ENCODE peak calls at places on chromosomes 4 and X, in four cellular contexts. K is IMR-90, O is GM12878, P is K562. C is an unnamed sample. For H3K4me1, the result is how much of the 10 kb centered on the place peaks cover.

GRCh38 chr4:5045099-5045498 is 6.2 kb upstream of the STK32B start:
- DNase-seq in K (no peak), O (no peak), P (no peak), C (no peak)

GRCh38 chrX:48711162-48711928 is 14.8 kb downstream of the SUV39H1 start:
- DNase-seq in K (no peak), O (no peak), P (no peak), C (no peak)

GRCh38 chr4:47876784-47877183 is 37.6 kb downstream of the NFXL1 start:
- DNase-seq in K (no peak), O (no peak), P (no peak), C (no peak)

GRCh38 chrX:71859637-71860036 is 51.0 kb upstream of the NHSL2 start:
- DNase-seq in K (peak), O (no peak), P (no peak), C (no peak)

GRCh38 chr4:42397256-42397634 is at the start of gene SHISA3:
- DNase-seq in K (no peak), O (no peak), P (no peak), C (peak)

GRCh38 chrX:39204945-39205344 is 403.7 kb downstream of the MID1IP1 start:
- DNase-seq in K (no peak), O (no peak), P (no peak), C (no peak)

GRCh38 chr4:74365761-74366160 is 816 bp downstream of the EREG start:
- DNase-seq in K (no peak), O (no peak), P (no peak), C (peak)

GRCh38 chrX:154123241-154124219 is 20.5 kb upstream of the OPN1LW start:
- DNase-seq in K (no peak), O (no peak), P (peak), C (peak)

GRCh38 chrX:52082578-52082977 is 13.6 kb upstream of the MAGED4B start:
- DNase-seq in K (no peak), O (no peak), P (no peak), C (no peak)

GRCh38 chrX:16112428-16112827 is 10.9 kb upstream of the GRPR start:
- DNase-seq in K (no peak), O (no peak), P (no peak), C (no peak)

GRCh38 chrX:74449937-74450330 is 28.6 kb downstream of the SLC16A2 start:
- DNase-seq in K (peak), O (no peak), P (no peak), C (no peak)

GRCh38 chrX:69298466-69299140 is 133.3 kb upstream of the PJA1 start:
- DNase-seq in K (peak), O (no peak), P (no peak), C (no peak)

GRCh38 chr4:24557036-24558022 is 27.0 kb downstream of the DHX15 start:
- DNase-seq in K (peak), O (no peak), P (no peak), C (no peak)

GRCh38 chrX:142089193-142089592 is 115.9 kb downstream of the MAGEC2 start:
- DNase-seq in K (peak), O (no peak), P (no peak), C (peak)

GRCh38 chrX:67922950-67923349 is 379.1 kb downstream of the AR start:
- DNase-seq in K (no peak), O (no peak), P (no peak), C (no peak)

GRCh38 chr4:113276448-113277158 is 227.2 kb downstream of the ANK2 start:
- DNase-seq in K (no peak), O (no peak), P (no peak), C (no peak)

GRCh38 chr4:148574066-148574465 is 131.9 kb upstream of the NR3C2 start:
- DNase-seq in K (no peak), O (no peak), P (no peak), C (no peak)

GRCh38 chr4:25215506-25215905 is 18.3 kb upstream of the PI4K2B start:
- DNase-seq in K (no peak), O (no peak), P (no peak), C (no peak)

GRCh38 chr4:47612116-47613023 is 127.3 kb downstream of the ATP10D start:
- DNase-seq in K (peak), O (no peak), P (no peak), C (no peak)

GRCh38 chrX:20361890-20362262 is 95.2 kb upstream of the RPS6KA3 start:
- DNase-seq in K (peak), O (no peak), P (no peak), C (no peak)

GRCh38 chr4:140156529-140157171 is 2.7 kb upstream of the MAML3 start:
- DNase-seq in K (no peak), O (peak), P (no peak), C (no peak)

GRCh38 chr4:16450724-16451123 is 224.5 kb upstream of the TAPT1 start:
- DNase-seq in K (no peak), O (no peak), P (no peak), C (peak)

GRCh38 chr4:150219841-150220240 is 141.6 kb downstream of the DCLK2 start:
- DNase-seq in K (peak), O (no peak), P (no peak), C (no peak)

GRCh38 chr4:189121336-189121735 is 819.3 kb upstream of the FRG1 start:
- DNase-seq in K (no peak), O (no peak), P (no peak), C (no peak)

GRCh38 chr4:149781150-149781549 is 34.5 kb downstream of the IQCM start:
- DNase-seq in K (peak), O (no peak), P (no peak), C (no peak)

GRCh38 chr4:98260047-98260578 is 1.1 kb upstream of the RAP1GDS1 start:
- DNase-seq in K (peak), O (no peak), P (peak), C (peak)

GRCh38 chr4:121070696-121071639 is 1.4 kb downstream of the NDNF start:
- DNase-seq in K (no peak), O (no peak), P (no peak), C (peak)

GRCh38 chrX:118973389-118974087 is 880 bp upstream of the LONRF3 start:
- DNase-seq in K (no peak), O (no peak), P (no peak), C (peak)

GRCh38 chr4:94365304-94365703 is 22.7 kb upstream of the HPGDS start:
- DNase-seq in K (peak), O (no peak), P (no peak), C (no peak)

GRCh38 chrX:95754411-95754810 is 930.2 kb upstream of the DIAPH2 start:
- DNase-seq in K (no peak), O (no peak), P (no peak), C (no peak)

GRCh38 chr4:61277785-61278184 is 77.7 kb downstream of the ADGRL3 start:
- DNase-seq in K (no peak), O (no peak), P (no peak), C (no peak)

GRCh38 chr4:89509708-89510269 is 202.2 kb upstream of the GPRIN3 start:
- DNase-seq in K (peak), O (peak), P (no peak), C (no peak)

GRCh38 chrX:150324035-150324728 is 38.9 kb upstream of the MAMLD1 start:
- DNase-seq in K (peak), O (no peak), P (no peak), C (no peak)

GRCh38 chr4:138835833-138836521 is 179.6 kb upstream of the NOCT start:
- DNase-seq in K (peak), O (no peak), P (peak), C (peak)

GRCh38 chr4:18366762-18367358 is 345.3 kb upstream of the LCORL start:
- DNase-seq in K (peak), O (peak), P (no peak), C (peak)

GRCh38 chrX:10833299-10834169 is 213.1 kb upstream of the MID1 start:
- DNase-seq in K (no peak), O (no peak), P (no peak), C (no peak)

GRCh38 chr4:111650553-111651183 is 494.6 kb upstream of the FAM241A start:
- DNase-seq in K (no peak), O (no peak), P (no peak), C (no peak)

GRCh38 chrX:45422216-45422925 is 221.7 kb upstream of the DIPK2B start:
- DNase-seq in K (no peak), O (no peak), P (no peak), C (no peak)

GRCh38 chr4:146520894-146521542 is 722 bp downstream of the SLC10A7 start:
- DNase-seq in K (peak), O (peak), P (peak), C (peak)

DNA sequence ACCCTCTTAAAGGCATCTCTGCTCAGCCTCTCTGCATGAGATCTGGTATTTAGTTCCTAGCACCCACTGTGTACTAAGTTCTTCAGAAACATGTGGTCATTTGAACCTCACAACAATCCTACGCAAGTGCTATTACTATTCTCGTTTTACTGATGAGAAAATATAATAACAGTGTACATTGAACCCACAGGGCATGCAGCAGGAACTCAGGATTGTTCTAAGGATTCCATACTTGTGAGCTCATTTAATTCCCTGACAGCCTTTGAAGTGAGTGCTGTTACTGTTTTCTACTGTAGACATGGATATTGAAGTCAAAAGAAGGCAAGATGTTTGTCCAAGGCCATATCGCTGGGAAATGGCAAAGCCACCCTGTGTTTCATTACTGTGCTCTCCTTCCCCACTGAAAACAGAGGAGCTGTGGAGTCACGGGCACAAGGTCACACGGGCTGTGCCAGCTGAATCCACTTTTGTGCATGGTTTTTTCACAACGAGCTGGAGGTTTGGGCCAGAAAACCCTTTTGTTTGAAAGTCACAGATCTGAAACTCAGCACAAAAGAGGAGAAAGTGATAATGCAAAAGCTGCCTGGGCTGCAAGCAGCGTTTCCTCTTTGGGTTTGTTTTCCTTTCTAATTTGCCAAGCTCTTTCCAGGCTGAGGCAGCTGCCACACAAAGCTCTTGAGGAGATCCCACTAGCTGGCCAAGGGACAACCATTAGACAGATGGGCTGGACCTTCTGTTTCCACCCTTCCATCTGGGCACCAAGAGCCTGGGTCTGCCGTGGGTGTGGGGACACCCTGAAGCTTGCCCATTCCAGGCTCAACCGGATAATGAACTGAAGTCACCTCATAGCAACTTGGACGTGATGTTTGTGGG is 194.9 kb upstream of the C1QTNF7 start:
- DNase-seq in K (peak), O (no peak), P (no peak), C (no peak)
- TF ChIP-seq MXI1 in K (no peak), O (no peak), P (no peak), C (no peak)

DNA sequence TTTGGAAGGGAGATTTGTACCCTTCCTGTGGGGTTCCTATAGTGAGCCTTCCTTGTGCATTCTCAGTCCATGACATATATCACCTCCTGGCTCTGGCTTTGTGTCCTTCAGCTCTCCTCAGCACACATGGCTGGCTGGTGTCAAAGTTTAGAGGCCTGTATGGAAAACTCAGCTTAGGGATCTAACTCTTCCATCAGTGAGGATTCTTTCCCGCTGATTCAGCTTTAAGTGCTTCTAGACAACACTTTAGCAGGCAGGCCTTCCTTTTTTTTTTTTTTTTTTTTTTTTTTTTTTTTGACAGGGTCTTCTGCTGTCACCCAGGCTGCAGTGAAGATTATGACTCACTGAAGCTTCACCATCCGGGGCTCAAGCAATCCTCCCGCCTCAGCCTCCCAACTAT is 84.2 kb downstream of the NPNT start:
- DNase-seq in K (no peak), O (no peak), P (no peak), C (no peak)
- TF ChIP-seq RCOR1 in K (no peak), O (no peak), P (no peak), C (no peak)

DNA sequence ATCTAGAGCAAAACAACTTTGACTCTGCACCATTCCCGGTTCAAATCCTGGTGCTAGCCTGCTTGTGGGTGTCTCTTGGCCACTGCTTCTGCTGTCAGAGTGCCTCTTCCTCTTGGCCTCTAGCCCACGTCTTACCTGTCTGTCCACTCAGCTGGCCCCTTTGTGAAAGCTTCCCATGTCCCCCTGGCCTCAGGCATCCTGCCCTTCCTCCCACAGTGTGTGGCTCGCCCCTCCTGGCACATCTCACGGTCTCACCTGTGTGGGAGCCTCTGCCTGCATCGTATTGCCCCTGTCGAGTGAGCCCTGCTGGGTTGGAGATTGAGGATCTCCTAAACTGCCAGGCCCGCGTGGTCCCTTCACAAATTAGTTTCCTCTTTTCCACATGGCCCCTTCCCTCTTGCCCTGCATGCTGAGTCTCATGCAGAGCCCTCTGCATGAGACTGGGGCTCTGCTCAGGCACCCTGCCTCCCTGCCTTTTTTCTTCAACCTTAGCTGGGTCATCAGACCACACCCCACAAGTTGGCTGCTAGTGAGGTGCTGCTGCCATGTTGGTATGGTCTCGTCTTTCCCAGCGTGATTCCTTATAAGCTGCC is 53.7 kb upstream of the TADA2B start:
- DNase-seq in K (no peak), O (no peak), P (no peak), C (no peak)
- H3K4me1 ChIP-seq in K (under half), O (under half), P (under half), C (under half)

DNA sequence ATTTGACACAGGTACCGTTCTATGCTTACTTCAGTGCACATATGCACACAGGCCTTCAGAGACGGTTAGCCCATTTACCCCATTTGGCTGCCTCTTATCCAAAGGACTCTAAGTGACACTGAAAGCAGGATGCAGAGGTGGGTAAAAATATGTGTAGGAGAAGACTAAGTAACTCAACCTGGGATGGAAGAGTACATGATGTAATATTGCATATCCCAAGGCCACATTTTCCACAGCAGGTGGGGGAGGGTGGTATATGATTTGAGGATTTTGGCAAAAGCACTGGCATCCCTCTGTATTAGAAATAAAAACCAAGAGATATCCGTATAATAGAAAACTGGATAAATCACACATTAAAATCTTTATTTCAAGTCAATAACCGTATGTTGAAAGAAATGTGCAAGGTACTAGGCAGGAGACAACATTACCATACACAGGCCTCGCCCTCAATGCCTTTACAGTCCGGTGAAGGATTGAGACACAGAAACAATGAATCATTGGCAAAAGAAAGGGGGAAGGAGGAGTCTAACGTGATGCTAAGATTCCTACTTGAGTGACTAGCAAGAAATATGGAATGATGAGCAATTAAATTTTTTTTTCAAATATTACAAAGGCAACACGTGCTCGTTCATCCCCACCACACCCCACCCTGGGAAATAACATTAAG is 161.0 kb upstream of the RASGEF1B start:
- DNase-seq in K (no peak), O (no peak), P (no peak), C (no peak)
- TF ChIP-seq MXI1 in K (no peak), O (no peak), P (no peak), C (no peak)

DNA sequence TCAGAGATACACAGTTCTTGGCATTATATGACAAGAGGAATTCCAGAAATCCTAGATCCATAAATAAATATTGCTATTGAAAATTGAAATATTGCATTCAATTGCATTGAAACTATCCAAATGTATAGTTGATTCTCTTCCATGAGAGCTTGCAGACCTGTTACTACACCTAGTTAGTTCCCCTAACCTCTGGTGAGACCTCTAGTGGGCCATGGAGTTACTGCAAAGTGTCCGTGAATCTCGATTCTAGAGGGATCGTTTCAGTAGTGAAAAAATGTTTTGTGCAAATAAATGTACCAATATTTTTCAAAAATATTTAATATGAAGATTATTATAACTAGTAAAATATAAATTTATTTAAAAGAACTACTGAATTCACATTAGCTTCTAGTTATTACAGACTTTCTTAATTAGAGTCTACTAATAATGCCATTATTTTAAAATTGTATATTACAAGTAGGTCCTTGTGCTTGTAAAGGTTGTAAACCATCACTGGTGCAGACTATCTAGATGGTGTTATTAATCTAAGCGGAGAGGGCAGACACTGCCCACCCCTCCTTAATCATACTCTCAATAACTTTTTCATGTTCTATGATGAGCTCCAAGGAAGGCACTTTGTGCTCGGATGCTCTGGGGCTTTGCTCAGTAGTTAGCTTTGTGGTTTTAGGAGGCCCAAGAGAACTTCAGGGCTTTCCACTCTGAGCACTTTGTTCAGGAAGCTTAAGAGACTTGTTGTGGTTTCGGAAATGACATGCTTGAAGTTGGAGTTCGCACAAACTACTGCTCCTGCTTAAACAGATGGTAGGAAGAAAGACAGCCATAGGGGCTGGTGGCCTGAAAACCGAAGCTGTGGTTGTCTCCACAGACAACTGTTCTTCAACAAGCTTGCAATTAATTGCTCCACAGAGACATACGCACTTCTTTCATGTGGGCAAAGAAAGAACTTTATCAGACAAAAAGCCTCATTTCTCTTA is 42.8 kb downstream of the IL21 start:
- DNase-seq in K (peak), O (no peak), P (peak), C (peak)
- TF ChIP-seq RCOR1 in K (no peak), O (no peak), P (no peak), C (no peak)

DNA sequence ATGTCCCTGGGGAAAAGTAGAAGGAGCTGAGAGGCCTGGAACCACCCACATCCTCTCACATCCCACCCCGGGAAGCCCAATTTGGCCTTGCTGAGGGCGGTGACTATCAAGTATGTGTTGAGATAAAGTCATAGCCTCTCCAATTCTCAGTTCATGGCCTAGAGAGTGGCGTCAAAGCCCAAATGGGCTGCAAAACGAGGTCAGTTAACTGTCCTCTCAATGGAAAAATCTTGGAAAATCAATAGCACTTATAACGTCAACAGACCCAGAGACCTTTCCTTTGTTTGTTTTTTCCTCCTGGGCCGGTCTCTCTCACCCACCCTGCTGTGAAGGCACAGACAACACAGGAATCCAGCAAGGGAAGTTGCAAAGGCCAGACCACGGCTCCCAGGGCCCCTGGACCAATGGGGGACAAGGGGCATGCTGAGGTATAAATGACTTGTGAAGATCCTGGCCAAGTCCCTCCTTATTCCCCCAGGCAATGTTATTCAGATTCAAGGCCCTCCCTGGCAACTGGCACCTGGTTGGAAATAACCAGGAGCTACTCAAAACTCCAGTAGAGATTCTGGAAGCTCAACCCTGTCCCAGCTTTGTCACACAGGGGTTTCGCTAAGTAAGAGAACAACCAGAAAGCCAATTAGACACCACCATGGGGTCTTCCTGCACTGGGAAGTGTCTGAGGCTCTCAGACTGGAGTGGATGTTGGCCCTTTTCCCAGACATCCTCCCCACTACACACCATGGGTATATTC is 38.6 kb downstream of the TSC22D3 start:
- DNase-seq in K (no peak), O (no peak), P (no peak), C (no peak)
- H3K4me1 ChIP-seq in K (under half), O (under half), P (under half), C (under half)